ENCODE peak calls at places on chromosomes 5 and 9, in six cellular contexts. A, O, Y, C, D and R are unnamed samples.

GRCh38 chr5:163387970-163388369 is 49.4 kb upstream of the CCNG1 start:
- DNase-seq in A (no peak), O (no peak), Y (no peak), C (no peak), D (no peak), R (no peak)

GRCh38 chr5:141604318-141604717 is 14.5 kb downstream of the DIAPH1 start:
- DNase-seq in A (peak), O (peak), Y (peak), C (peak), D (peak), R (peak)

GRCh38 chr9:76412638-76413037 is 18.4 kb upstream of the RFK start:
- DNase-seq in A (no peak), O (no peak), Y (no peak), C (no peak), D (no peak), R (no peak)

GRCh38 chr9:85740821-85741111 is 988 bp downstream of the AGTPBP1 start:
- DNase-seq in A (peak), O (no peak), Y (no peak), C (no peak), D (no peak), R (no peak)

GRCh38 chr5:121870489-121870888 is 18.8 kb downstream of the FTMT start:
- DNase-seq in A (no peak), O (no peak), Y (peak), C (no peak), D (no peak), R (no peak)

GRCh38 chr5:157828031-157828948 is 30.7 kb downstream of the CLINT1 start:
- DNase-seq in A (no peak), O (no peak), Y (no peak), C (no peak), D (no peak), R (no peak)

GRCh38 chr5:39699164-39699563 is 274.4 kb upstream of the DAB2 start:
- DNase-seq in A (no peak), O (no peak), Y (no peak), C (no peak), D (no peak), R (no peak)

GRCh38 chr5:83281658-83282057 is 189.9 kb upstream of the VCAN start:
- DNase-seq in A (no peak), O (no peak), Y (peak), C (no peak), D (no peak), R (no peak)

GRCh38 chr5:120479066-120479465 is 15.0 kb downstream of the PRR16 start:
- DNase-seq in A (no peak), O (no peak), Y (no peak), C (no peak), D (no peak), R (no peak)

GRCh38 chr9:32378993-32379729 is 5.3 kb upstream of the ACO1 start:
- DNase-seq in A (peak), O (no peak), Y (peak), C (no peak), D (peak), R (no peak)

GRCh38 chr9:97850746-97851449 is 2.1 kb upstream of the FOXE1 start:
- DNase-seq in A (no peak), O (no peak), Y (no peak), C (no peak), D (no peak), R (no peak)

GRCh38 chr9:125183054-125183453 is 6.5 kb downstream of the PPP6C start:
- DNase-seq in A (no peak), O (no peak), Y (no peak), C (no peak), D (no peak), R (no peak)

GRCh38 chr5:59021286-59021673 is 438.4 kb downstream of the RAB3C start:
- DNase-seq in A (no peak), O (no peak), Y (no peak), C (no peak), D (no peak), R (no peak)

GRCh38 chr9:35366627-35367026 is 123.3 kb upstream of the RUSC2 start:
- DNase-seq in A (no peak), O (no peak), Y (no peak), C (no peak), D (no peak), R (no peak)

GRCh38 chr5:89125372-89125771 is 242.4 kb upstream of the MEF2C start:
- DNase-seq in A (no peak), O (no peak), Y (no peak), C (no peak), D (no peak), R (no peak)

GRCh38 chr9:2015581-2016410 is 649 bp downstream of the SMARCA2 start:
- DNase-seq in A (peak), O (peak), Y (peak), C (peak), D (peak), R (peak)

GRCh38 chr5:15646351-15646750 is 146.4 kb downstream of the FBXL7 start:
- DNase-seq in A (no peak), O (no peak), Y (no peak), C (no peak), D (no peak), R (no peak)

GRCh38 chr9:83935276-83935890 is 14.2 kb upstream of the KIF27 start:
- DNase-seq in A (no peak), O (no peak), Y (no peak), C (peak), D (no peak), R (no peak)

GRCh38 chr5:10679336-10679988 is 81.6 kb downstream of the DAP start:
- DNase-seq in A (no peak), O (no peak), Y (no peak), C (no peak), D (no peak), R (no peak)

GRCh38 chr9:114153761-114154596 is 1.4 kb upstream of the COL27A1 start:
- DNase-seq in A (peak), O (no peak), Y (peak), C (peak), D (no peak), R (no peak)
- H3K4me3 ChIP-seq in A (peak), O (peak), Y (peak), C (peak), D (no peak), R (peak)

GRCh38 chr9:100426532-100427365 is at the start of gene MSANTD3:
- DNase-seq in A (peak), O (peak), Y (peak), C (peak), D (peak), R (no peak)
- TF ChIP-seq POLR2A in A (peak), O (no peak), Y (peak), C (no peak), D (no peak), R (no peak)

DNA sequence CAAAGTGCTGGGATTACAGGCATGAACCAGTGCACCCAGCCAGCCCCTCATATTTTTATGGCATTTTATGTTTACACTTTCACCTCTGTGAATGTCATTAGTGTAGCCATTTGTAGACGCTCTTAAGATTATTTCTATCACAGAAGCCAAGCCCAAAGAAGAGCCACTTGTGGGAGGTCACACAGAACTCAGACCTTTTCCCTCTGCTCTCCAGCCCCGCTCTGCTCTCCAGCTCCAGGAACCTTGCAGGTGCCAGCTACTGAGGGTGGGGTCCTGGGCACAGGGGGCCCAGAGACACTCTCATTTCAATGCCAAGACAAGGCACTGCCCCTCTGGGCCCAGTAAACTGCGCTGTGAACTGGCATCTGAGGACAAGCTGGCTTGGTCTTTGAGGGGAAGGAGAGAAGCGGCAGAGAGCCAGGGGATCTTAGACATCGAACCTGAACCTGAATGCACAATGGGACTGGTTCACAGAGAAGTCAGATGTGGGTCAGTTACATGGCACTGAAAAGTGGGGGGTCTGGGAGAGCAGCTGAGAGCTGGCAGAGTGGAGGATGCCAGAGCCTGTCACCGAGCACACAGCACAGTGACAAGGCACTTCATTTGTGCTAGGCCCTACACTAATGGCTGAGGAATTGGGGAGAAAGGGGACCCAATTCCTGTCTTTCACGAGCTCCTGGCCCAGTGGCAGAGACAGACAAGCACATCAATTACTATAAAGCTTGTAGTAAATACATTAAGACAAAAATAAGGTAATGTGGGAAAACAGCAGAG is 16.7 kb downstream of the ANXA6 start:
- DNase-seq in A (no peak), O (no peak), Y (no peak), C (no peak), D (no peak), R (no peak)
- H3K4me3 ChIP-seq in A (no peak), O (no peak), Y (no peak), C (no peak), D (no peak), R (no peak)

GRCh38 chr9:100098887-100099721 is at the start of the genes ERP44 and INVS:
- DNase-seq in A (peak), O (peak), Y (peak), C (peak), D (peak), R (peak)
- TF ChIP-seq POLR2A in A (peak), O (peak), Y (peak), C (peak), D (peak), R (peak)

GRCh38 chr9:137757613-137758029 is 120.0 kb upstream of the CACNA1B start:
- DNase-seq in A (no peak), O (no peak), Y (peak), C (no peak), D (peak), R (no peak)
- H3K4me3 ChIP-seq in A (no peak), O (no peak), Y (no peak), C (no peak), D (no peak), R (no peak)

GRCh38 chr9:89686134-89686533 is 81.3 kb downstream of the GADD45G start:
- DNase-seq in A (no peak), O (peak), Y (no peak), C (no peak), D (no peak), R (no peak)
- TF ChIP-seq POLR2A in A (no peak), O (no peak), Y (no peak), C (no peak), D (no peak), R (no peak)

GRCh38 chr5:144281784-144282183 is 111.1 kb downstream of the KCTD16 start:
- DNase-seq in A (no peak), O (no peak), Y (no peak), C (no peak), D (no peak), R (no peak)

GRCh38 chr5:144273232-144274027 is 102.8 kb downstream of the KCTD16 start:
- DNase-seq in A (no peak), O (no peak), Y (no peak), C (no peak), D (no peak), R (no peak)

GRCh38 chr5:144275329-144275728 is 104.7 kb downstream of the KCTD16 start:
- DNase-seq in A (no peak), O (no peak), Y (no peak), C (no peak), D (no peak), R (no peak)

GRCh38 chr5:144276034-144276822 is 105.6 kb downstream of the KCTD16 start:
- DNase-seq in A (no peak), O (no peak), Y (no peak), C (no peak), D (no peak), R (no peak)
- H3K4me3 ChIP-seq in A (no peak), O (no peak), Y (no peak), C (no peak), D (no peak), R (no peak)

GRCh38 chr9:104968025-104968982 is 40.3 kb upstream of the ABCA1 start:
- DNase-seq in A (peak), O (peak), Y (peak), C (peak), D (peak), R (peak)
- TF ChIP-seq POLR2A in A (peak), O (no peak), Y (peak), C (no peak), D (no peak), R (no peak)